ENCODE peak calls at places on chromosome 14, in ten cellular contexts. H is lower leg skin, V is uterus, O is transverse colon, I is IMR-90, G is tibial nerve, W is stomach, E is gastrocnemius medialis, C is adrenal gland, S is NB4. Z is an unnamed sample.

GRCh38 chr14:72605096-72605920 is 288.6 kb downstream of the DPF3 start:
- DNase-seq in G (no peak), H (peak; percentile 70), S (no peak), V (no peak), W (no peak), E (no peak), O (no peak), C (no peak), I (no peak), Z (no peak)

GRCh38 chr14:68811161-68811560 is 18.3 kb upstream of the ZFP36L1 start:
- DNase-seq in O (no peak), S (no peak), H (peak; percentile 85), E (no peak), I (no peak), C (no peak), G (no peak), V (no peak), W (no peak), Z (no peak)

GRCh38 chr14:95496690-95497241 is 19.7 kb downstream of the SYNE3 start:
- DNase-seq in I (peak; percentile 67), V (peak; percentile 72), C (no peak), S (peak; percentile 33), E (no peak), G (no peak), H (no peak), O (no peak), W (no peak), Z (peak; percentile 71)

GRCh38 chr14:55577229-55577628 is 2.8 kb upstream of the KTN1 start:
- DNase-seq in E (no peak), S (no peak), W (no peak), H (no peak), V (no peak), C (no peak), G (no peak), I (no peak), O (no peak), Z (no peak)

GRCh38 chr14:69281450-69282169 is 21.7 kb downstream of the GALNT16 start:
- DNase-seq in V (no peak), S (no peak), W (no peak), H (peak; percentile 18), I (peak; percentile 5), E (no peak), O (no peak), G (no peak), C (no peak), Z (no peak)

GRCh38 chr14:79836577-79836976 is 374.7 kb downstream of the DIO2 start:
- DNase-seq in W (no peak), S (no peak), G (no peak), C (no peak), H (no peak), E (no peak), V (no peak), I (peak; percentile 66), O (no peak), Z (no peak)

GRCh38 chr14:69535230-69535848 is 39.3 kb downstream of the CCDC177 start:
- DNase-seq in E (no peak), C (peak; percentile 48), W (peak; percentile 37), G (peak; percentile 16), V (peak; percentile 24), I (peak; percentile 50), O (peak; percentile 22), H (no peak), S (no peak), Z (peak; percentile 28)

GRCh38 chr14:103456167-103456835 is 66.3 kb downstream of the CKB start:
- DNase-seq in G (no peak), E (no peak), I (peak; percentile 52), C (no peak), V (no peak), W (no peak), O (no peak), S (no peak), H (no peak), Z (no peak)

GRCh38 chr14:58717821-58718220 is 80.1 kb downstream of the DACT1 start:
- DNase-seq in I (peak; percentile 61), S (no peak), G (no peak), V (no peak), C (no peak), O (no peak), E (no peak), H (no peak), W (no peak), Z (no peak)

GRCh38 chr14:50762931-50763300 is 68.0 kb downstream of the NIN start:
- DNase-seq in E (no peak), O (no peak), W (no peak), G (no peak), H (no peak), S (no peak), I (no peak), V (no peak), C (no peak), Z (no peak)

GRCh38 chr14:100696590-100696989 is 30.1 kb upstream of the DLK1 start:
- DNase-seq in W (no peak), H (no peak), O (no peak), C (no peak), E (no peak), S (no peak), I (no peak), V (no peak), G (no peak), Z (no peak)

GRCh38 chr14:93657875-93658274 is 130.4 kb downstream of the PRIMA1 start:
- DNase-seq in C (no peak), O (no peak), I (no peak), W (no peak), S (no peak), E (no peak), V (no peak), G (no peak), H (no peak), Z (no peak)

GRCh38 chr14:94394025-94394493 is 5.7 kb upstream of the SERPINA1 start:
- DNase-seq in W (no peak), G (no peak), E (no peak), C (no peak), I (no peak), H (no peak), S (no peak), V (no peak), O (no peak), Z (no peak)

GRCh38 chr14:96424104-96424989 is 32.4 kb downstream of the AK7 start:
- DNase-seq in W (peak; percentile 38), I (peak; percentile 74), S (peak; percentile 66), H (no peak), O (peak; percentile 48), G (peak; percentile 78), C (peak; percentile 20), E (no peak), V (peak; percentile 16), Z (no peak)

GRCh38 chr14:58805605-58806358 is 168.0 kb downstream of the DACT1 start:
- DNase-seq in H (no peak), V (no peak), E (no peak), I (peak; percentile 44), C (no peak), W (no peak), S (no peak), O (no peak), G (no peak), Z (no peak)

GRCh38 chr14:31560759-31561154 is 447 bp upstream of the NUBPL start:
- DNase-seq in C (no peak), V (no peak), G (no peak), I (no peak), H (no peak), W (no peak), E (no peak), S (no peak), O (no peak), Z (no peak)
- TF ChIP-seq CTCF in C (no peak), V (no peak), G (no peak), I (no peak), H (no peak), W (no peak), E (no peak), S (no peak), O (no peak), Z (no peak)

DNA sequence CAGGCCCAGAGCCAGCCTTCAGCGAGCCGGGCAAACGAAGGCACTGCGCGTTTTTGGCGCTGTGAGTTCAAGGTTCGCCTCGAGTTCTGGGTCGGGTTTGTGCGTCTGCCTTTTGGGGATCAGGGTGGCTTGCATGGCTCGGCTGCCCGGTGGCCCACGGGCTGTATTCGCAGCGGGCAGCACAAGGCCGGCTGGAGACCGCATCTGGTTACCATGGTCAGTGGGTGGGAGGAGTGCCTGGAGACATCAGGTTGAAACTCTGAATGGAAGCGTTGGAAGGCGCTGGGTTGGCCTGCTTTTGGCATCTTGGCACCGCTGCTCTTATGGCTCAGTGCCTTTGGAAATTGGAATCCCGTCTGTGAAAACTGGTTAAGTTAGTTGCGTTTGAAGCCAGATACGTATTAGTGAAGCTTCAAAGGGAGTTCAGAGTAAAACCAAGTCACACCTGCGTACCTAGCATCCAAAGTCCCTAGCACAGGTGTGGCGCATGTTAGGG is 50.9 kb downstream of the SNAPC1 start:
- DNase-seq in I (no peak), W (no peak), E (no peak), O (no peak), V (no peak), C (no peak), G (no peak), H (no peak), S (no peak), Z (no peak)
- H3K4me3 ChIP-seq in I (peak overlapping the region; percentile 83), W (peak overlapping the region; percentile 42), E (peak overlapping the region; percentile 41), O (peak overlapping the region; percentile 23), V (no peak overlapping the region), C (no peak overlapping the region), G (peak overlapping the region; percentile 43), H (peak overlapping the region; percentile 3), S (no peak overlapping the region), Z (no peak overlapping the region)

GRCh38 chr14:49641697-49642129 is 6.7 kb upstream of the DNAAF2 start:
- DNase-seq in E (peak; percentile 37), W (peak; percentile 75), H (no peak), O (peak; percentile 78), V (no peak), G (no peak), C (no peak), I (peak; percentile 48), S (no peak), Z (no peak)
- TF ChIP-seq POLR2A in E (no peak), W (no peak), H (no peak), O (peak; percentile 47), V (no peak), G (no peak), C (no peak), I (no peak), S (no peak), Z (no peak)

GRCh38 chr14:33678012-33678411 is 272.9 kb downstream of the EGLN3 start:
- DNase-seq in G (no peak), S (no peak), C (no peak), I (no peak), H (no peak), E (no peak), V (no peak), W (no peak), O (no peak), Z (no peak)

GRCh38 chr14:33674716-33675115 is 276.2 kb downstream of the EGLN3 start:
- DNase-seq in I (no peak), G (no peak), C (no peak), W (no peak), H (no peak), S (no peak), V (no peak), E (no peak), O (no peak), Z (no peak)

GRCh38 chr14:33675415-33676130 is 275.3 kb downstream of the EGLN3 start:
- DNase-seq in I (no peak), O (no peak), W (no peak), E (no peak), C (no peak), G (no peak), H (no peak), V (no peak), S (no peak), Z (no peak)

GRCh38 chr14:33679025-33679424 is 271.8 kb downstream of the EGLN3 start:
- DNase-seq in I (no peak), C (no peak), G (no peak), E (no peak), H (no peak), O (no peak), S (no peak), V (no peak), W (no peak), Z (no peak)

GRCh38 chr14:33676135-33676566 is 274.7 kb downstream of the EGLN3 start:
- DNase-seq in V (no peak), H (no peak), O (peak; percentile 10), C (no peak), G (peak; percentile 9), W (no peak), E (peak; percentile 9), I (no peak), S (peak; percentile 15), Z (no peak)
- TF ChIP-seq CTCF in V (no peak), H (no peak), O (peak; percentile 19), C (no peak), G (peak; percentile 31), W (no peak), E (peak; percentile 10), I (no peak), S (peak; percentile 25), Z (no peak)